ENCODE peak calls at places on chromosomes 5 and 9, in four cellular contexts. T, H, W and B are unnamed samples.

GRCh38 chr5:137649228-137649890 is 86.5 kb downstream of the KLHL3 start:
- DNase-seq in T (peak), H (no peak), W (no peak), B (no peak)

GRCh38 chr9:89986190-89986589 is 381.4 kb downstream of the GADD45G start:
- DNase-seq in T (no peak), H (no peak), W (no peak), B (no peak)

GRCh38 chr5:141567513-141568117 is 51.2 kb downstream of the DIAPH1 start:
- DNase-seq in T (peak), H (no peak), W (no peak), B (no peak)

GRCh38 chr5:60668715-60669304 is 31.2 kb downstream of the DEPDC1B start:
- DNase-seq in T (peak), H (no peak), W (no peak), B (no peak)

GRCh38 chr5:13245982-13246601 is 698.4 kb downstream of the DNAH5 start:
- DNase-seq in T (no peak), H (no peak), W (no peak), B (no peak)

GRCh38 chr9:37692622-37693221 is 42.0 kb downstream of the FRMPD1 start:
- DNase-seq in T (no peak), H (no peak), W (no peak), B (no peak)

GRCh38 chr5:6448622-6449464 is at the start of gene UBE2QL1:
- DNase-seq in T (peak), H (no peak), W (no peak), B (no peak)

GRCh38 chr5:4098226-4098625 is 502.6 kb downstream of the IRX1 start:
- DNase-seq in T (no peak), H (no peak), W (no peak), B (no peak)

GRCh38 chr9:108956098-108956533 is 21.9 kb downstream of the ABITRAM start:
- DNase-seq in T (no peak), H (no peak), W (no peak), B (no peak)

GRCh38 chr5:157516626-157517325 is 56.8 kb downstream of the NIPAL4 start:
- DNase-seq in T (peak), H (no peak), W (no peak), B (no peak)

GRCh38 chr9:36151306-36152210 is 15.0 kb downstream of the GLIPR2 start:
- DNase-seq in T (peak), H (peak), W (peak), B (peak)

GRCh38 chr9:93958875-93959682 is 3.9 kb upstream of the BARX1 start:
- DNase-seq in T (peak), H (no peak), W (no peak), B (peak)

GRCh38 chr5:93048858-93049257 is 532.2 kb downstream of the NR2F1-AS1 start:
- DNase-seq in T (no peak), H (no peak), W (no peak), B (no peak)

GRCh38 chr9:127316586-127317383 is 52.2 kb downstream of the GARNL3 start:
- DNase-seq in T (no peak), H (no peak), W (no peak), B (no peak)

GRCh38 chr9:115691686-115692085 is 461.9 kb upstream of the PAPPA start:
- DNase-seq in T (peak), H (no peak), W (no peak), B (no peak)

GRCh38 chr5:142275496-142275895 is 49.3 kb downstream of the SPRY4 start:
- DNase-seq in T (no peak), H (no peak), W (no peak), B (no peak)

GRCh38 chr9:3719286-3719685 is 193.5 kb upstream of the RFX3 start:
- DNase-seq in T (no peak), H (no peak), W (no peak), B (no peak)

GRCh38 chr9:20941177-20941690 is 90.2 kb downstream of the HACD4 start:
- DNase-seq in T (peak), H (no peak), W (peak), B (peak)

GRCh38 chr5:14510156-14510734 is 71.3 kb upstream of the OTULINL start:
- DNase-seq in T (no peak), H (no peak), W (no peak), B (no peak)

GRCh38 chr9:94952553-94953373 is 226.3 kb downstream of the AOPEP start:
- DNase-seq in T (no peak), H (no peak), W (no peak), B (no peak)

GRCh38 chr9:4297151-4297794 is 2.6 kb downstream of the GLIS3 start:
- DNase-seq in T (peak), H (peak), W (peak), B (peak)

GRCh38 chr5:54909911-54910870 is 75.2 kb downstream of the ESM1 start:
- DNase-seq in T (peak), H (no peak), W (no peak), B (no peak)

GRCh38 chr9:126806336-126806735 is 1.5 kb downstream of the ZBTB43 start:
- DNase-seq in T (peak), H (no peak), W (no peak), B (no peak)

GRCh38 chr5:76363385-76364261 is 39.5 kb upstream of the IQGAP2 start:
- DNase-seq in T (peak), H (no peak), W (no peak), B (no peak)

GRCh38 chr5:156699147-156699546 is 150.9 kb upstream of the PPP1R2B start:
- DNase-seq in T (no peak), H (no peak), W (no peak), B (no peak)

GRCh38 chr9:104075801-104076753 is 18.0 kb upstream of the SMC2 start:
- DNase-seq in T (peak), H (no peak), W (no peak), B (no peak)

GRCh38 chr5:145829708-145830361 is 5.3 kb downstream of the PRELID2 start:
- DNase-seq in T (peak), H (no peak), W (no peak), B (no peak)

GRCh38 chr5:84372066-84372700 is 12.5 kb downstream of the EDIL3 start:
- DNase-seq in T (peak), H (no peak), W (no peak), B (no peak)

GRCh38 chr5:151030377-151030776 is 10.0 kb downstream of the GPX3 start:
- DNase-seq in T (peak), H (no peak), W (no peak), B (no peak)